ENCODE peak calls at places on chromosomes 11 and 22, in four cellular contexts. I, L, O and V are unnamed samples.

GRCh38 chr11:126282361-126282741 is 542 bp upstream of the TIRAP start:
- DNase-seq in I (peak), L (peak), O (no peak), V (no peak)

GRCh38 chr11:25838918-25839611 is 492.9 kb upstream of the ANO3 start:
- DNase-seq in I (no peak), L (no peak), O (no peak), V (no peak)

GRCh38 chr11:74009230-74009547 is 304 bp upstream of the UCP3 start:
- DNase-seq in I (no peak), L (no peak), O (no peak), V (no peak)

GRCh38 chr11:106249857-106250256 is 172.4 kb downstream of the AASDHPPT start:
- DNase-seq in I (no peak), L (peak), O (no peak), V (no peak)

GRCh38 chr11:119371067-119371601 is 10.4 kb downstream of the USP2 start:
- DNase-seq in I (no peak), L (no peak), O (no peak), V (no peak)

GRCh38 chr11:69840371-69841169 is 21.4 kb upstream of the FGF3 start:
- DNase-seq in I (no peak), L (no peak), O (no peak), V (peak)

GRCh38 chr22:38424525-38425080 is 30.4 kb downstream of the KCNJ4 start:
- DNase-seq in I (no peak), L (no peak), O (no peak), V (no peak)

GRCh38 chr11:76577921-76578654 is 92.5 kb downstream of the LRRC32 start:
- DNase-seq in I (no peak), L (no peak), O (no peak), V (no peak)

GRCh38 chr11:14393129-14393528 is 34.1 kb upstream of the RRAS2 start:
- DNase-seq in I (no peak), L (no peak), O (no peak), V (no peak)

GRCh38 chr11:2774173-2775082 is 74.6 kb upstream of the KCNQ1OT1 start:
- DNase-seq in I (no peak), L (no peak), O (no peak), V (no peak)

GRCh38 chr22:37604875-37605274 is 3.8 kb upstream of the GGA1 start:
- DNase-seq in I (no peak), L (no peak), O (no peak), V (no peak)

GRCh38 chr11:27693398-27693797 is 6.9 kb downstream of the BDNF start:
- DNase-seq in I (no peak), L (peak), O (no peak), V (no peak)

GRCh38 chr11:45641961-45642360 is 23.5 kb downstream of the CHST1 start:
- DNase-seq in I (no peak), L (no peak), O (no peak), V (no peak)

GRCh38 chr11:87173185-87174039 is 135.7 kb downstream of the TMEM135 start:
- DNase-seq in I (no peak), L (peak), O (peak), V (peak)

GRCh38 chr11:129846508-129847335 is 31.1 kb downstream of the TMEM45B start:
- DNase-seq in I (no peak), L (peak), O (peak), V (peak)

GRCh38 chr11:93529707-93530467 is 13.3 kb downstream of the SMCO4 start:
- DNase-seq in I (no peak), L (no peak), O (no peak), V (no peak)

GRCh38 chr11:103338621-103339484 is 229.6 kb downstream of the DYNC2H1 start:
- DNase-seq in I (no peak), L (peak), O (no peak), V (no peak)

GRCh38 chr11:108788565-108789199 is 123.8 kb downstream of the DDX10 start:
- DNase-seq in I (no peak), L (peak), O (no peak), V (no peak)

GRCh38 chr11:124214027-124214426 is 26.9 kb upstream of the OR8G1 start:
- DNase-seq in I (no peak), L (no peak), O (no peak), V (no peak)

GRCh38 chr22:36790648-36791047 is 14.7 kb upstream of the IFT27 start:
- DNase-seq in I (no peak), L (no peak), O (no peak), V (no peak)

GRCh38 chr11:26841818-26842457 is 120.1 kb upstream of the SLC5A12 start:
- DNase-seq in I (no peak), L (peak), O (no peak), V (peak)

GRCh38 chr11:12376259-12376971 is 956 bp upstream of the PARVA start:
- DNase-seq in I (no peak), L (peak), O (no peak), V (peak)

GRCh38 chr11:60477035-60477445 is 15.5 kb upstream of the MS4A12 start:
- DNase-seq in I (no peak), L (no peak), O (no peak), V (no peak)

GRCh38 chr11:18347471-18348125 is 25.2 kb downstream of the GTF2H1 start:
- DNase-seq in I (no peak), L (peak), O (no peak), V (no peak)

GRCh38 chr11:10302744-10303557 is 1.9 kb upstream of the ADM start:
- DNase-seq in I (peak), L (peak), O (no peak), V (no peak)

GRCh38 chr22:33756508-33756949 is 163.7 kb downstream of the LARGE1 start:
- DNase-seq in I (no peak), L (no peak), O (no peak), V (no peak)

GRCh38 chr11:16880184-16880583 is 134.0 kb downstream of the PLEKHA7 start:
- DNase-seq in I (no peak), L (no peak), O (no peak), V (no peak)

GRCh38 chr11:44607324-44607962 is 42.0 kb downstream of the CD82 start:
- DNase-seq in I (no peak), L (no peak), O (peak), V (no peak)

GRCh38 chr11:64003807-64004589 is 17.8 kb downstream of the OTUB1 start:
- DNase-seq in I (no peak), L (no peak), O (no peak), V (no peak)

GRCh38 chr11:132610791-132611190 is 921.5 kb downstream of the OPCML start:
- DNase-seq in I (no peak), L (no peak), O (no peak), V (no peak)

GRCh38 chr11:105609341-105609781 is 512 bp upstream of the GRIA4 start:
- DNase-seq in I (no peak), L (no peak), O (no peak), V (no peak)

GRCh38 chr22:32852346-32853251 is 51.1 kb downstream of the TIMP3 start:
- DNase-seq in I (no peak), L (peak), O (no peak), V (no peak)